ENCODE peak calls at places on chromosomes 7 and 10, in seven cellular contexts. Q is stomach, N is upper lobe of left lung, S is heart left ventricle, T is esophagus squamous epithelium, K is sigmoid colon, G is lower leg skin. J is an unnamed sample.

GRCh38 chr10:5876181-5876768 is 13.4 kb downstream of the ANKRD16 start:
- DNase-seq in Q (no peak), N (no peak), S (no peak), T (no peak), K (no peak), G (no peak), J (no peak)

GRCh38 chr10:15224948-15225347 is 56.5 kb upstream of the NMT2 start:
- DNase-seq in Q (no peak), N (no peak), S (no peak), T (no peak), K (no peak), G (no peak), J (no peak)

GRCh38 chr7:1078985-1079384 is 8.9 kb upstream of the GPER1 start:
- DNase-seq in Q (no peak), N (peak), S (no peak), T (no peak), K (no peak), G (no peak), J (no peak)

GRCh38 chr7:139095194-139095659 is 14.3 kb downstream of the ZC3HAV1 start:
- DNase-seq in Q (no peak), N (no peak), S (no peak), T (peak), K (no peak), G (peak), J (no peak)

GRCh38 chr10:1058017-1058416 is 1.8 kb downstream of the WDR37 start:
- DNase-seq in Q (no peak), N (no peak), S (peak), T (no peak), K (no peak), G (no peak), J (no peak)

GRCh38 chr7:2566890-2567662 is 8.3 kb downstream of the IQCE start:
- DNase-seq in Q (no peak), N (peak), S (peak), T (no peak), K (no peak), G (no peak), J (peak)

GRCh38 chr7:3588341-3588740 is 287.3 kb downstream of the SDK1 start:
- DNase-seq in Q (no peak), N (no peak), S (no peak), T (no peak), K (no peak), G (no peak), J (no peak)

GRCh38 chr10:110358869-110359629 is 54.3 kb upstream of the SMNDC1 start:
- DNase-seq in Q (peak), N (peak), S (peak), T (no peak), K (no peak), G (no peak), J (no peak)

GRCh38 chr10:63348210-63348850 is 117.4 kb downstream of the JMJD1C start:
- DNase-seq in Q (no peak), N (no peak), S (no peak), T (no peak), K (no peak), G (no peak), J (no peak)

GRCh38 chr10:117360994-117361667 is 14.1 kb downstream of the PDZD8 start:
- DNase-seq in Q (no peak), N (no peak), S (no peak), T (no peak), K (no peak), G (no peak), J (no peak)

GRCh38 chr10:116699783-116700150 is 42.6 kb downstream of the HSPA12A start:
- DNase-seq in Q (no peak), N (no peak), S (no peak), T (no peak), K (peak), G (no peak), J (no peak)

GRCh38 chr10:51932530-51932929 is 233.1 kb upstream of the CSTF2T start:
- DNase-seq in Q (no peak), N (no peak), S (no peak), T (no peak), K (no peak), G (no peak), J (no peak)

GRCh38 chr7:130888468-130888867 is 154.5 kb upstream of the KLF14 start:
- DNase-seq in Q (no peak), N (no peak), S (no peak), T (no peak), K (no peak), G (no peak), J (no peak)

GRCh38 chr7:130886438-130887135 is 152.6 kb upstream of the KLF14 start:
- DNase-seq in Q (no peak), N (peak), S (no peak), T (no peak), K (no peak), G (no peak), J (no peak)

GRCh38 chr7:130884437-130885417 is 150.7 kb upstream of the KLF14 start:
- DNase-seq in Q (no peak), N (no peak), S (no peak), T (no peak), K (no peak), G (no peak), J (no peak)

GRCh38 chr7:130888017-130888371 is 154.0 kb upstream of the KLF14 start:
- DNase-seq in Q (no peak), N (no peak), S (no peak), T (no peak), K (no peak), G (no peak), J (no peak)

DNA sequence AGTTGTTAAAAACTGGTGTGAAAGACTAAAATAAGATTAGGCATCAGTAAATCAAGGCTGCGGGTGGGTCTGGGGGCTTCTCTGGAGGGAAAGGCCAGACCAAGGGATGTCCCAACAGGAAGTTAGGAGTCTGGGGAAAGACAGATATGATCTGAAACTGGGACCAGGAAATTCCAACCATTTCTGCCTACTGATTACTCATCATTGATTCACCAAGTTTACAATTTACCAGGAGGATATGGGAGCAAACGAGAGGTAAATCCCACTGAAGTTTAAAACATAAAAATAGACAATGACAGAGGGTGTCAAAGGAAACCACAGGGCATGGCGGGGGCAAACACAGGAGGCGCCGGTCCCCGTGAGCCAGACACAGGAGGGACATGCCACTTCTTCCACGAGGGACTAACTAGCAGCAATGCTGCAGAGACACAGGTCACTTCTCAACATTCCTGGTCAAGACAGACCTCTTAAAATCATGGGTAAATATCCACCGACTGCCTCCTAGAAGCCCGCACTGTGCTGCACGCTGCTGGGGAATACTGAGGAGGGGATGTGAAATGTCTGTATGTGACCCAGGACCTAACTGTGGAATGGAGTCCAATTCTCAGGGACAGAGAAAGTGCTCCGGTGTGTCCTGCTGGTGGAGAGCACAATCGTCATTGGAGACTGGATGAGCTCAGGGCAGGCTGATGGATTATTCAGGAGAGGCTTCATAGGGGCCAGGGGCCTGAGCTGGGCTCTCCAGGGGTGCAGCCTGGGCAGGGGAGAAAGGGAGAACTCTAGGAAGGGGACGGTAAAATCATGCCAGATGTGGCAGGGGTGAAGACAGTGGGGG is 153.4 kb upstream of the KLF14 start:
- DNase-seq in Q (no peak), N (no peak), S (no peak), T (no peak), K (no peak), G (no peak), J (no peak)
- TF ChIP-seq POLR2A in Q (no peak), N (no peak), S (no peak), T (no peak), K (no peak), G (no peak), J (peak)

DNA sequence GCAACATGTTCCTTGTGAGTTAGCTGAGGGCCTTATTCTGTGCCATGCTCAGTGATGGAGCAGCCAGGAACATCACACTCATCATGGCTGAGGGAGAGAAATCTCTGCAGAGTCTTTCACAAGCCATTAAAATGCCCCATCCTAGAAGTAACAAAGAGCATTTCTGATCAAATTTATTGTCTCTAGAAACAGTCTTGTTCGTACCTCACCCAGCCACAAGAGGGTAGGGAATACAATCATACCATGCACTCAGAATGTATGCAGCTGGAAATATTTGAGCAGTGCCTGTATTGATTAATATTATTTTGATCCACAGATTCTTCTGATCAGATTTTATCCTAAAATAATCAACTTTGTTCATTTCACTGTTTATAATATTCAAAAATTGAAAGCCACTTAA is 17.3 kb downstream of the VPS26A start:
- DNase-seq in Q (no peak), N (no peak), S (no peak), T (no peak), K (no peak), G (no peak), J (no peak)
- TF ChIP-seq CTCF in Q (no peak), N (no peak), S (no peak), T (no peak), K (no peak), G (no peak), J (no peak)

GRCh38 chr10:87658383-87658795 is 1.3 kb upstream of the PAPSS2 start:
- DNase-seq in Q (no peak), N (no peak), S (no peak), T (no peak), K (no peak), G (no peak), J (no peak)

GRCh38 chr10:87660484-87661133 is 931 bp downstream of the PAPSS2 start:
- DNase-seq in Q (peak), N (no peak), S (peak), T (no peak), K (no peak), G (peak), J (no peak)

GRCh38 chr10:87661861-87662785 is 2.4 kb downstream of the PAPSS2 start:
- DNase-seq in Q (no peak), N (no peak), S (no peak), T (no peak), K (no peak), G (no peak), J (no peak)

GRCh38 chr10:87658858-87659555 is 671 bp upstream of the PAPSS2 start:
- DNase-seq in Q (peak), N (no peak), S (no peak), T (no peak), K (no peak), G (no peak), J (no peak)

DNA sequence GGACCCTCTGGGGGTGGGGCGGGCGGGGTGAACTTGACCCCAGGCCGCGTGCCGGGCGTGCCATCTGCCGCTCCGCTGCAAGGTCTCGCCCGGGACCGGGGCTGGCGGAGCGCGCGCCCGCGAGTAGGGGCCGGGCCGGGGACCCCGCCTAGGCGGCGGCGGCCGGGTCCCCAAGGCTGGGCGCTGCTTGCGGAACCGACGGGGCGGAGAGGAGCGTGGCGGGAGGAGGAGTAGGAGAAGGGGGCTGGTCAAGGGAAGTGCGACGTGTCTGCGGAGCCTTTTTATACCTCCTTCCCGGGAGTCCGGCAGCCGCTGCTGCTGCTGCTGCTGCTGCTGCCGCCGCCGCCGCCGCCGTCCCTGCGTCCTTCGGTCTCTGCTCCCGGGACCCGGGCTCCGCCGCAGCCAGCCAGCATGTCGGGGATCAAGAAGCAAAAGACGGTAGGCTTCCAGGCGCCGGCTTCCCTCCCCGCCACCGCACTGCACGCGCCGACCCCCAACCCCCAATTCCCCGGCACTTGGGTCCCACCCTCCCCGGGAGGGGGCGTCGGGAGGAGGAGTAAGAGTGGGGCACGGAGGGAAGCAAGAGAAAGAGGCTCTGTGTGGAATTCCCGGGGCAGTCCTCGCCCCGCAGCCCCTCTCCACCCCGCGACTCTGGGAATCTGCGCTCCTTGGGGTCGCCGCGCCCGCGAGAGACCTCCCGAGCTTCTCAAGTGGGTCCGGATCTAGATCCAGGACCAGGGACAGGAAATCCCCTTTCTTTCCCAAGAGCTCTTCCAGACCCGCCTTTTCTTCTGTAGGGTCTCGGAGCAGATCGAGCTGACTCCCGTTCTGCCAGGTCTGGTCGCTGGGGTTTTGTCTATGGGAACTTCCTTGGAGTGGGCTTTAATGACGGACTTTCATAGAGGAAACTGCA is at the start of gene PAPSS2:
- DNase-seq in Q (peak), N (peak), S (peak), T (no peak), K (peak), G (peak), J (peak)
- TF ChIP-seq POLR2A in Q (no peak), N (no peak), S (peak), T (no peak), K (no peak), G (no peak), J (peak)

DNA sequence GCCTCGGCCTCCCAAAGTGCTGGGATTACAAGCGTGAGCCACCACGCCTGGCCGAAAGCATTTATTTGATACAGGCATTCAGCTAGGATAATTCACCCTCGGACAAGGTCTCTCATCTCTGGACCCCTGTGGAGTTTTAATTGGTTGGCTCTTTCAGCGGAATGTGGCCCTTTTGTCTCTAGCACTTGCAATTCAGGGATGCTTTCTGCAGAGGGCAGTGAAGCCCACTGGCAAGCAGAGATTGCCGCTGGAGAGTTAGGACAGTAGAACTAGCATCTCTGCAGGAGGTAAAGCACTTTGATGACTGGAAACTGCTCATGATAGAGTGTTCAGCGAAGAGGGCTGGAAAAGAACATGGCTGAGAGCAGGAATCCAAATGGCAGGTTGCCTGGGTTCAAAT is 62.0 kb downstream of the SUFU start:
- DNase-seq in Q (no peak), N (no peak), S (no peak), T (no peak), K (no peak), G (no peak), J (no peak)
- TF ChIP-seq CTCF in Q (no peak), N (no peak), S (no peak), T (no peak), K (no peak), G (no peak), J (no peak)

GRCh38 chr7:41130596-41131236 is 572.2 kb downstream of the INHBA start:
- DNase-seq in Q (no peak), N (no peak), S (no peak), T (no peak), K (no peak), G (no peak), J (no peak)

GRCh38 chr7:41131956-41132355 is 570.9 kb downstream of the INHBA start:
- DNase-seq in Q (no peak), N (no peak), S (no peak), T (no peak), K (no peak), G (no peak), J (no peak)

GRCh38 chr7:41133700-41134099 is 569.2 kb downstream of the INHBA start:
- DNase-seq in Q (no peak), N (no peak), S (no peak), T (no peak), K (no peak), G (no peak), J (no peak)

GRCh38 chr7:41134242-41134872 is 568.5 kb downstream of the INHBA start:
- DNase-seq in Q (no peak), N (no peak), S (no peak), T (no peak), K (no peak), G (no peak), J (no peak)

GRCh38 chr7:41130021-41130420 is 572.9 kb downstream of the INHBA start:
- DNase-seq in Q (no peak), N (peak), S (no peak), T (no peak), K (no peak), G (no peak), J (no peak)
- TF ChIP-seq POLR2A in Q (no peak), N (no peak), S (no peak), T (no peak), K (no peak), G (no peak), J (no peak)

J was measured in right lobe of liver.